ENCODE peak calls at places on chromosomes 12 and 14, in six cellular contexts. One of them, this sample, is unnamed.

GRCh38 chr14:30298266-30298795 is 260.6 kb upstream of the G2E3 start:
- DNase-seq in PC-3: no peak
- DNase-seq in GM23338: no peak
- DNase-seq in MM.1S: no peak
- DNase-seq in HCT116: no peak
- DNase-seq in hepatocyte: no peak
- DNase-seq in this sample: no peak

GRCh38 chr12:66251049-66251448 is 51.2 kb upstream of the HELB start:
- DNase-seq in GM23338: no peak
- DNase-seq in MM.1S: no peak
- DNase-seq in PC-3: no peak
- DNase-seq in HCT116: no peak
- DNase-seq in hepatocyte: no peak
- DNase-seq in this sample: no peak

GRCh38 chr12:20369164-20370000 is 1.0 kb downstream of the PDE3A start:
- DNase-seq in MM.1S: no peak
- DNase-seq in GM23338: peak; percentile 79
- DNase-seq in HCT116: no peak
- DNase-seq in hepatocyte: peak; percentile 81
- DNase-seq in PC-3: no peak
- DNase-seq in this sample: peak; percentile 65

GRCh38 chr12:105378821-105379400 is 48.4 kb downstream of the C12orf75 start:
- DNase-seq in GM23338: no peak
- DNase-seq in MM.1S: no peak
- DNase-seq in hepatocyte: no peak
- DNase-seq in PC-3: peak; percentile 43
- DNase-seq in HCT116: no peak
- DNase-seq in this sample: peak; percentile 47

GRCh38 chr14:61433169-61433568 is 111.8 kb downstream of the PRKCH start:
- DNase-seq in GM23338: no peak
- DNase-seq in MM.1S: no peak
- DNase-seq in PC-3: peak; percentile 22
- DNase-seq in HCT116: no peak
- DNase-seq in hepatocyte: no peak
- DNase-seq in this sample: no peak

GRCh38 chr12:104242546-104243206 is 27.1 kb downstream of the TXNRD1 start:
- DNase-seq in MM.1S: no peak
- DNase-seq in GM23338: no peak
- DNase-seq in hepatocyte: no peak
- DNase-seq in PC-3: no peak
- DNase-seq in HCT116: no peak
- DNase-seq in this sample: no peak

GRCh38 chr14:68307769-68308168 is 485.1 kb downstream of the ZFP36L1 start:
- DNase-seq in PC-3: no peak
- DNase-seq in HCT116: no peak
- DNase-seq in hepatocyte: peak; percentile 38
- DNase-seq in MM.1S: no peak
- DNase-seq in GM23338: no peak
- DNase-seq in this sample: peak; percentile 48

GRCh38 chr14:99026471-99026870 is 245.5 kb downstream of the BCL11B start:
- DNase-seq in PC-3: peak; percentile 9
- DNase-seq in GM23338: no peak
- DNase-seq in HCT116: peak; percentile 94
- DNase-seq in hepatocyte: no peak
- DNase-seq in MM.1S: no peak
- DNase-seq in this sample: no peak

GRCh38 chr12:110253176-110253575 is 27.9 kb upstream of the ATP2A2 start:
- DNase-seq in HCT116: no peak
- DNase-seq in GM23338: no peak
- DNase-seq in PC-3: no peak
- DNase-seq in hepatocyte: no peak
- DNase-seq in MM.1S: peak; percentile 15
- DNase-seq in this sample: peak; percentile 34

GRCh38 chr12:24955389-24955788 is 6.5 kb upstream of the BCAT1 start:
- DNase-seq in MM.1S: no peak
- DNase-seq in hepatocyte: no peak
- DNase-seq in HCT116: no peak
- DNase-seq in GM23338: no peak
- DNase-seq in PC-3: no peak
- DNase-seq in this sample: no peak

GRCh38 chr12:8508912-8509841 is 4.1 kb upstream of the CLEC4D start:
- DNase-seq in GM23338: peak; percentile 26
- DNase-seq in PC-3: no peak
- DNase-seq in MM.1S: no peak
- DNase-seq in hepatocyte: no peak
- DNase-seq in HCT116: no peak
- DNase-seq in this sample: no peak

GRCh38 chr14:69693823-69694729 is 72.9 kb upstream of the SRSF5 start:
- DNase-seq in GM23338: no peak
- DNase-seq in PC-3: no peak
- DNase-seq in HCT116: no peak
- DNase-seq in MM.1S: peak; percentile 42
- DNase-seq in hepatocyte: peak; percentile 80
- DNase-seq in this sample: peak; percentile 47

GRCh38 chr14:91417983-91418386 is 365 bp upstream of the CCDC88C start:
- DNase-seq in GM23338: peak; percentile 61
- DNase-seq in MM.1S: peak; percentile 58
- DNase-seq in HCT116: peak; percentile 32
- DNase-seq in PC-3: peak; percentile 63
- DNase-seq in hepatocyte: peak; percentile 78
- DNase-seq in this sample: peak; percentile 45

GRCh38 chr14:24013654-24014514 is 25.2 kb downstream of the DHRS4L2 start:
- DNase-seq in hepatocyte: peak; percentile 76
- DNase-seq in GM23338: peak; percentile 89
- DNase-seq in MM.1S: peak; percentile 50
- DNase-seq in PC-3: peak; percentile 89
- DNase-seq in HCT116: peak; percentile 78
- DNase-seq in this sample: peak; percentile 74

GRCh38 chr14:93049295-93049694 is 66.4 kb downstream of the ITPK1 start:
- DNase-seq in HCT116: no peak
- DNase-seq in hepatocyte: peak; percentile 63
- DNase-seq in PC-3: no peak
- DNase-seq in GM23338: no peak
- DNase-seq in MM.1S: no peak
- DNase-seq in this sample: no peak

GRCh38 chr14:105841022-105842009 is 314.9 kb downstream of the TMEM121 start:
- DNase-seq in HCT116: no peak
- DNase-seq in PC-3: no peak
- DNase-seq in hepatocyte: no peak
- DNase-seq in GM23338: no peak
- DNase-seq in MM.1S: no peak
- DNase-seq in this sample: no peak

GRCh38 chr12:124171231-124171985 is 123.5 kb upstream of the RFLNA start:
- DNase-seq in GM23338: no peak
- DNase-seq in PC-3: no peak
- DNase-seq in MM.1S: no peak
- DNase-seq in HCT116: no peak
- DNase-seq in hepatocyte: no peak
- DNase-seq in this sample: peak; percentile 18

GRCh38 chr14:69818760-69819191 is 21.7 kb upstream of the SLC10A1 start:
- DNase-seq in GM23338: peak; percentile 84
- DNase-seq in PC-3: peak; percentile 95
- DNase-seq in hepatocyte: peak; percentile 81
- DNase-seq in HCT116: peak; percentile 66
- DNase-seq in MM.1S: peak; percentile 55
- DNase-seq in this sample: peak; percentile 61

GRCh38 chr12:106717671-106718070 is 56.8 kb upstream of the RIC8B start:
- DNase-seq in hepatocyte: no peak
- DNase-seq in GM23338: no peak
- DNase-seq in MM.1S: no peak
- DNase-seq in PC-3: no peak
- DNase-seq in HCT116: no peak
- DNase-seq in this sample: no peak

GRCh38 chr12:92486443-92487137 is 216.2 kb upstream of the PLEKHG7 start:
- DNase-seq in MM.1S: no peak
- DNase-seq in hepatocyte: no peak
- DNase-seq in PC-3: no peak
- DNase-seq in HCT116: no peak
- DNase-seq in GM23338: no peak
- DNase-seq in this sample: no peak

GRCh38 chr12:45565590-45565989 is 163.9 kb upstream of the ARID2 start:
- DNase-seq in MM.1S: no peak
- DNase-seq in hepatocyte: no peak
- DNase-seq in PC-3: no peak
- DNase-seq in GM23338: no peak
- DNase-seq in HCT116: no peak
- DNase-seq in this sample: no peak

GRCh38 chr14:75084513-75084912 is 15.1 kb downstream of the ZC2HC1C start:
- DNase-seq in MM.1S: no peak
- DNase-seq in HCT116: no peak
- DNase-seq in GM23338: no peak
- DNase-seq in hepatocyte: peak; percentile 17
- DNase-seq in PC-3: peak; percentile 71
- DNase-seq in this sample: no peak

GRCh38 chr14:100333311-100333710 is 10.2 kb downstream of the SLC25A47 start:
- DNase-seq in hepatocyte: no peak
- DNase-seq in HCT116: no peak
- DNase-seq in MM.1S: no peak
- DNase-seq in PC-3: no peak
- DNase-seq in GM23338: no peak
- DNase-seq in this sample: no peak

GRCh38 chr12:67355428-67356385 is 86.5 kb downstream of the CAND1 start:
- DNase-seq in hepatocyte: peak; percentile 73
- DNase-seq in MM.1S: peak; percentile 46
- DNase-seq in HCT116: peak; percentile 34
- DNase-seq in GM23338: peak; percentile 83
- DNase-seq in PC-3: peak; percentile 70
- DNase-seq in this sample: peak; percentile 81

GRCh38 chr14:43483415-43483814 is 1023.7 kb downstream of the FSCB start:
- DNase-seq in GM23338: no peak
- DNase-seq in hepatocyte: no peak
- DNase-seq in PC-3: no peak
- DNase-seq in MM.1S: no peak
- DNase-seq in HCT116: no peak
- DNase-seq in this sample: no peak

GRCh38 chr14:76089151-76089550 is 62.6 kb upstream of the GPATCH2L start:
- DNase-seq in GM23338: no peak
- DNase-seq in MM.1S: no peak
- DNase-seq in hepatocyte: no peak
- DNase-seq in HCT116: no peak
- DNase-seq in PC-3: no peak
- DNase-seq in this sample: no peak

GRCh38 chr12:65565601-65566560 is 258.4 kb upstream of the HMGA2 start:
- DNase-seq in hepatocyte: peak; percentile 62
- DNase-seq in HCT116: no peak
- DNase-seq in MM.1S: no peak
- DNase-seq in PC-3: peak; percentile 73
- DNase-seq in GM23338: peak; percentile 26
- DNase-seq in this sample: peak; percentile 94

GRCh38 chr12:46749322-46749721 is 76.5 kb downstream of the SLC38A4 start:
- DNase-seq in MM.1S: no peak
- DNase-seq in GM23338: no peak
- DNase-seq in PC-3: no peak
- DNase-seq in hepatocyte: no peak
- DNase-seq in HCT116: no peak
- DNase-seq in this sample: no peak

GRCh38 chr12:93390565-93391297 is 13.0 kb downstream of the NUDT4 start:
- DNase-seq in hepatocyte: no peak
- DNase-seq in MM.1S: no peak
- DNase-seq in GM23338: no peak
- DNase-seq in PC-3: no peak
- DNase-seq in HCT116: no peak
- DNase-seq in this sample: no peak

GRCh38 chr14:55350461-55350860 is 61.2 kb downstream of the ATG14 start:
- DNase-seq in HCT116: no peak
- DNase-seq in hepatocyte: no peak
- DNase-seq in MM.1S: no peak
- DNase-seq in GM23338: peak; percentile 25
- DNase-seq in PC-3: no peak
- DNase-seq in this sample: no peak

GRCh38 chr14:103555559-103556337 is 6.7 kb downstream of the BAG5 start:
- DNase-seq in hepatocyte: no peak
- DNase-seq in PC-3: no peak
- DNase-seq in GM23338: no peak
- DNase-seq in HCT116: no peak
- DNase-seq in MM.1S: no peak
- DNase-seq in this sample: no peak
- H3K79me2 ChIP-seq in hepatocyte: peaks cover 55% of the 10 kb centered on the region
- H3K79me2 ChIP-seq in PC-3: peaks cover 51% of the 10 kb centered on the region
- H3K79me2 ChIP-seq in GM23338: peaks cover 40% of the 10 kb centered on the region
- H3K79me2 ChIP-seq in HCT116: peaks cover 44% of the 10 kb centered on the region
- H3K79me2 ChIP-seq in MM.1S: peaks cover 33% of the 10 kb centered on the region
- H3K79me2 ChIP-seq in this sample: peaks cover 61% of the 10 kb centered on the region

GRCh38 chr12:1612196-1612595 is 16.8 kb upstream of the WNT5B start:
- DNase-seq in GM23338: no peak
- DNase-seq in HCT116: no peak
- DNase-seq in hepatocyte: no peak
- DNase-seq in PC-3: no peak
- DNase-seq in MM.1S: no peak
- DNase-seq in this sample: peak; percentile 64
- H3K4me1 ChIP-seq in GM23338: no peaks in the 10 kb centered on the region
- H3K4me1 ChIP-seq in HCT116: no peaks in the 10 kb centered on the region
- H3K4me1 ChIP-seq in hepatocyte: no peaks in the 10 kb centered on the region
- H3K4me1 ChIP-seq in PC-3: no peaks in the 10 kb centered on the region
- H3K4me1 ChIP-seq in MM.1S: no peaks in the 10 kb centered on the region
- H3K4me1 ChIP-seq in this sample: peaks cover 52% of the 10 kb centered on the region

GRCh38 chr12:50042693-50043092 is 14.7 kb upstream of the ASIC1 start:
- DNase-seq in GM23338: no peak
- DNase-seq in PC-3: no peak
- DNase-seq in hepatocyte: no peak
- DNase-seq in HCT116: no peak
- DNase-seq in MM.1S: no peak
- DNase-seq in this sample: no peak
- TF ChIP-seq EZH2phosphoT487 in GM23338: no peak
- TF ChIP-seq EZH2phosphoT487 in PC-3: no peak
- TF ChIP-seq EZH2phosphoT487 in hepatocyte: no peak
- TF ChIP-seq EZH2phosphoT487 in HCT116: no peak
- TF ChIP-seq EZH2phosphoT487 in MM.1S: no peak
- TF ChIP-seq EZH2phosphoT487 in this sample: no peak

DNA sequence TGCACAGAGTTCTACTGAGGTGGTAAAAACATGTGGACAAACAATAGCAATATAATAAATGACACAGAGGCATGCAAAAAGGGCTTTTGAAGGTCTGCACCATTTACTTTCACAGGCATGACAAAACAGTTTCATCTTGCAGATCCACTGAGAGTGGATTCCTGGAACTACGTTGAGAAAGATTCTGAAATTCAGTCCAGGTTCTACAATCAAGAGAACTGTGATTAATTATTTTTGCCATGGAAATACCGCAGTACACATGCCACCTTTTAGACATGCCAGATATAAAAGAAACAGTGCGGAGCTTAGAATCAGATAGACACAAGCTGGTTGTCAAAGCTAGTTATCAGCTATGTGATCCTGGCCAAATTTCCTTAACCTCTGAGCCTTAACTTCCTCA is 4.8 kb downstream of the CSRP2 start:
- DNase-seq in hepatocyte: no peak
- DNase-seq in HCT116: no peak
- DNase-seq in GM23338: no peak
- DNase-seq in MM.1S: no peak
- DNase-seq in PC-3: no peak
- DNase-seq in this sample: no peak
- H3K79me2 ChIP-seq in hepatocyte: peaks cover 63% of the 10 kb centered on the region
- H3K79me2 ChIP-seq in HCT116: no peaks in the 10 kb centered on the region
- H3K79me2 ChIP-seq in GM23338: peaks cover 83% of the 10 kb centered on the region
- H3K79me2 ChIP-seq in MM.1S: no peaks in the 10 kb centered on the region
- H3K79me2 ChIP-seq in PC-3: peaks cover 11% of the 10 kb centered on the region
- H3K79me2 ChIP-seq in this sample: no peaks in the 10 kb centered on the region

GRCh38 chr12:111434049-111434448 is 28.3 kb downstream of the SH2B3 start:
- DNase-seq in MM.1S: no peak
- DNase-seq in HCT116: no peak
- DNase-seq in hepatocyte: no peak
- DNase-seq in GM23338: no peak
- DNase-seq in PC-3: no peak
- DNase-seq in this sample: no peak
- H3K4me1 ChIP-seq in MM.1S: peaks cover 41% of the 10 kb centered on the region
- H3K4me1 ChIP-seq in HCT116: no peaks in the 10 kb centered on the region
- H3K4me1 ChIP-seq in hepatocyte: peaks cover 34% of the 10 kb centered on the region
- H3K4me1 ChIP-seq in GM23338: peaks cover 66% of the 10 kb centered on the region
- H3K4me1 ChIP-seq in PC-3: peaks cover 34% of the 10 kb centered on the region
- H3K4me1 ChIP-seq in this sample: peaks cover 68% of the 10 kb centered on the region